ENCODE peak calls at places on chromosomes 12 and 14, in ten cellular contexts. H, S, T, U, V, Z, R, E, C and B are unnamed samples. For H3K4me1, the result is how much of the 10 kb centered on the place peaks cover.

GRCh38 chr12:111304642-111305071 is 64.2 kb downstream of the PHETA1 start:
- DNase-seq in C (no peak), T (peak), Z (peak), E (peak), R (no peak), H (peak), V (no peak), S (no peak), U (peak), B (no peak)

GRCh38 chr12:25365340-25365730 is 114.6 kb upstream of the KRAS start:
- DNase-seq in T (no peak), R (no peak), Z (no peak), E (no peak), S (no peak), C (no peak), V (no peak), U (no peak), H (no peak), B (no peak)

GRCh38 chr12:58069268-58069967 is 128.1 kb downstream of the ATP23 start:
- DNase-seq in R (no peak), T (peak), U (no peak), V (no peak), H (no peak), C (no peak), S (no peak), E (no peak), Z (no peak), B (no peak)

GRCh38 chr12:124543052-124543590 is 24.3 kb downstream of the NCOR2 start:
- DNase-seq in C (no peak), H (no peak), V (no peak), S (no peak), R (peak), U (no peak), Z (peak), T (no peak), E (peak), B (peak)

GRCh38 chr12:71135812-71136176 is 22.0 kb downstream of the TSPAN8 start:
- DNase-seq in S (no peak), U (no peak), C (no peak), T (no peak), H (peak), Z (no peak), R (no peak), V (no peak), E (no peak), B (no peak)

GRCh38 chr14:92958373-92959188 is 35.6 kb downstream of the CHGA start:
- DNase-seq in Z (peak), H (no peak), R (no peak), V (no peak), U (no peak), E (no peak), C (no peak), T (no peak), S (no peak), B (no peak)

GRCh38 chr14:33280646-33281045 is 342.0 kb downstream of the NPAS3 start:
- DNase-seq in U (no peak), C (no peak), Z (no peak), E (no peak), S (no peak), H (no peak), T (peak), V (peak), R (no peak), B (no peak)

GRCh38 chr14:20345366-20345765 is 1.9 kb downstream of the PARP2 start:
- DNase-seq in C (no peak), V (no peak), H (no peak), U (no peak), S (no peak), Z (no peak), E (no peak), T (no peak), R (no peak), B (no peak)

GRCh38 chr12:65098364-65098763 is 22.7 kb downstream of the WIF1 start:
- DNase-seq in H (no peak), C (no peak), Z (no peak), U (no peak), R (no peak), S (no peak), V (no peak), E (no peak), T (no peak), B (no peak)

GRCh38 chr12:22083167-22083566 is 37.1 kb downstream of the CMAS start:
- DNase-seq in H (no peak), V (no peak), Z (peak), T (peak), S (no peak), U (no peak), C (no peak), E (no peak), R (peak), B (no peak)

GRCh38 chr12:94650143-94651056 is at the start of gene TMCC3:
- DNase-seq in V (peak), Z (peak), R (peak), C (peak), E (peak), S (peak), U (no peak), T (peak), H (peak), B (peak)

GRCh38 chr14:23392613-23393012 is 15.5 kb downstream of the MYH6 start:
- DNase-seq in S (no peak), R (no peak), C (peak), H (no peak), Z (no peak), E (peak), U (no peak), V (no peak), T (no peak), B (no peak)

GRCh38 chr14:56099081-56099797 is 19.0 kb upstream of the PELI2 start:
- DNase-seq in V (no peak), S (no peak), Z (no peak), E (peak), R (no peak), U (no peak), T (no peak), C (no peak), H (peak), B (no peak)

GRCh38 chr14:79009286-79009685 is 839.1 kb downstream of the NRXN3 start:
- DNase-seq in S (no peak), Z (no peak), T (no peak), U (no peak), E (no peak), V (no peak), R (no peak), C (no peak), H (no peak), B (no peak)

GRCh38 chr14:32004300-32004699 is 72.8 kb upstream of the ARHGAP5 start:
- DNase-seq in S (no peak), R (no peak), H (no peak), T (peak), E (no peak), Z (peak), C (no peak), U (no peak), V (no peak), B (no peak)

GRCh38 chr12:2335517-2335916 is 282.7 kb downstream of the CACNA1C start:
- DNase-seq in U (no peak), V (no peak), R (no peak), S (no peak), C (no peak), H (no peak), Z (no peak), T (no peak), E (no peak), B (no peak)

GRCh38 chr14:41549821-41550597 is 56.7 kb upstream of the LRFN5 start:
- DNase-seq in S (no peak), E (no peak), U (no peak), C (no peak), Z (no peak), T (peak), H (no peak), R (no peak), V (no peak), B (no peak)

GRCh38 chr14:99728981-99729451 is 44.9 kb downstream of the CYP46A1 start:
- DNase-seq in H (peak), C (no peak), T (no peak), U (no peak), E (no peak), S (no peak), V (peak), R (no peak), Z (peak), B (no peak)

GRCh38 chr12:67151891-67152290 is 117.3 kb upstream of the CAND1 start:
- DNase-seq in C (no peak), V (no peak), T (peak), Z (no peak), R (no peak), U (no peak), H (no peak), E (no peak), S (no peak), B (no peak)

GRCh38 chr12:124492879-124493808 is 74.3 kb downstream of the NCOR2 start:
- DNase-seq in S (no peak), E (no peak), H (no peak), C (no peak), R (no peak), V (no peak), T (no peak), U (no peak), Z (no peak), B (no peak)

GRCh38 chr14:24279301-24280186 is 8.1 kb upstream of the RABGGTA start:
- DNase-seq in R (peak), E (no peak), S (peak), U (no peak), H (no peak), V (no peak), Z (peak), T (no peak), C (peak), B (peak)

GRCh38 chr12:101051901-101052550 is 158.0 kb downstream of the SLC5A8 start:
- DNase-seq in V (peak), T (peak), H (no peak), E (no peak), R (no peak), C (no peak), U (no peak), Z (peak), S (no peak), B (no peak)

GRCh38 chr12:1533205-1533601 is 61.2 kb downstream of the FBXL14 start:
- DNase-seq in C (no peak), E (no peak), Z (peak), T (no peak), R (peak), U (no peak), S (no peak), H (no peak), V (no peak), B (no peak)

GRCh38 chr12:108722463-108722862 is 8.9 kb downstream of the CORO1C start:
- DNase-seq in C (no peak), R (no peak), V (no peak), H (no peak), Z (no peak), T (no peak), E (no peak), U (no peak), S (no peak), B (no peak)

GRCh38 chr12:115354476-115354890 is 670.5 kb upstream of the TBX3 start:
- DNase-seq in C (no peak), E (no peak), H (no peak), S (no peak), R (no peak), T (peak), Z (no peak), U (no peak), V (no peak), B (no peak)

GRCh38 chr14:77654001-77654431 is 37.6 kb upstream of the SPTLC2 start:
- DNase-seq in R (no peak), E (no peak), U (no peak), C (no peak), V (no peak), S (no peak), Z (no peak), T (no peak), H (peak), B (no peak)

GRCh38 chr12:41743835-41744234 is 400.8 kb downstream of the GXYLT1 start:
- DNase-seq in T (no peak), S (no peak), R (no peak), Z (no peak), H (no peak), E (no peak), U (no peak), C (no peak), V (no peak), B (no peak)

GRCh38 chr14:71497645-71498086 is 434.6 kb upstream of the RGS6 start:
- DNase-seq in C (no peak), E (no peak), U (no peak), S (no peak), V (no peak), T (peak), R (no peak), H (no peak), Z (no peak), B (no peak)
- H3K4me1 ChIP-seq in C (under half), E (under half), U (under half), S (under half), V (under half), T (under half), R (under half), H (under half), Z (under half), B (under half)

DNA sequence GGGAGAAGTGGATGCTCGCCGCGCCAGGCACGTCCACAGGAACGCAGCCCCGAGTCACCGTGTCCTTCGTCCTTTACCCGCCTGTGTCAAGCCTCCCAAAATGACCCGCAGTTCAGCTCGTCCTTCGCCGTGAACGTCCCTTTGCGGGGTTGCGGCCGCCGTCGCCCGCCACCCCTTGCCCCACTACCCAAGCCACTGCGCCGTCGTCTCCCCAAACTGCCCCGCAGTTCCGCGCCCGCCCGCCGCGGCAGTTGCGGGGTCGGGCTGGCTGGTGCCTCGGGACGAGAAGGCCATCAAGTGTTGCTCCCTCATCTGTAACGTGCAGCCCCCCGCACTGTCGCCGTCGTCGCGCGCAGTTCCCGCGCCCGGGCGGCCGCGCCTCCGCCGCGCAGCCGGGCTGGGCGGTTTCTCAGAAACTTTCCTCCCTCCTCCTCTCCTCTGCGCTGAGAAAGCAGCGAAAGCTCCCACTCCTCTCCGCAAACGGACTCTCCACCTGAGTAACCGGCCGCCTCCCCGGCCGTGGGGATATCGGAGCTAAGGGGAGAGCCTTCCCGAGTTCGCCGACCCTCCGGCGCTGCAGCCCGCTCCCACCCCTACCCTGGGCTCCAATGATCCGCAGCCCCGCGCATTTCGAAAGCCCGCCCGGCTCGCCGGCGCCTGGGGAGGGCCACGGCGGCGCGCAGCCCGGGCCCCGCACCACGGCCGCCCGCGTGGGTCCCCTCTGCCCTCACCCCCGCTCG is 6.7 kb downstream of the CDKN1B start:
- DNase-seq in T (peak), V (peak), H (peak), R (peak), C (peak), U (peak), S (peak), E (no peak), Z (peak), B (peak)
- H3K4me1 ChIP-seq in T (under half), V (under half), H (under half), R (under half), C (half or more), U (under half), S (under half), E (under half), Z (under half), B (under half)

DNA sequence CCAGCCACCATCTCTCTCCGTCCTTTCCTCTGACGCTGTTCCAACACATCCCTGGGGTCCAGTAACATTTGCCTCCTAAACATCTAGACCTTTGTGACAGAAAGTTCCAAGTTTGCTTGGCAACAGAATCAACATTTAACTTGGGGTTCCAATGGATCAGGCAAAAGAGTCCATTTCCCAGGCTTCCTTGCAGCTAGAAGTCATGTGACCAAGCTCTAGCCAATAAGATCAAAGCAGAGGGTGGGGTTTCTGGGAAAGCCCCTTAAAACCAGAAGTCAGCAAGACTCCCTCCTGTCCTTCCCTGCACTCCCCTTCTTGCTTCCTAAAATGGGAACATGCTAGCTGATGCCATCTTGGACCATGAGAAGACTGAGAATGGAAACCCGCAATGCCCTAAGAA is 14.7 kb downstream of the FOXN3 start:
- DNase-seq in V (no peak), E (no peak), U (no peak), Z (no peak), H (no peak), S (no peak), R (no peak), T (no peak), C (peak), B (no peak)
- H3K4me1 ChIP-seq in V (under half), E (under half), U (under half), Z (under half), H (under half), S (under half), R (under half), T (under half), C (under half), B (under half)

DNA sequence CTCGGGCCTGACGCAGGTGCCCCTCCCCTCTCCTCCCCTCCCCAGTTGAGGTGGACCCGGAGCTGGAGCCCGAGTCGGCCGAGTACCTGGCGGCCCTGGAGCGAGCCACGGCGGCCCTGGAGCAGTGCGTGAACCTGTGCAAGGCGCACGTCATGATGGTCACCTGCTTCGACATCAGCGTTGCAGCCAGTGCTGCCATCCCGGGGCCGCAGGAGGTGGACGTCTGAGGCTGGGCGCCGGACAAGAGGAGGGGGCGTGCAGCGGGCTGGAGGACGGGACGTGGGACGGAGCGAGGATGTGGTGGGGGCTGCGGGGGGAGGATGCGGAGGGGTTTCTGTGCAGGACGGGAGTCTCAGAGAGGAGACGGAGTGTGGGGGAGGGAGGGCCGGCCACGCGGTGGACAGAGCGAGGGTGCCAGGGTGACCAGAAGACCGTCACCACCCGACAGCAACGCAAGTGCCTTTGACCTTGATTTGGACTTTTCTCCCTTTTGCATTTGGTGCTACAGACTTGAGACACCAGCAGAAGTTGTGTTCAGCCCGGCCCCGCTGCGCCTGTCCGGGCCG is 41.3 kb downstream of the KIF26A start:
- DNase-seq in T (no peak), H (no peak), C (no peak), E (no peak), U (no peak), S (no peak), Z (no peak), V (no peak), R (no peak), B (no peak)
- H3K4me1 ChIP-seq in T (under half), H (under half), C (under half), E (under half), U (under half), S (under half), Z (under half), V (under half), R (under half), B (under half)

GRCh38 chr12:120235369-120236123 is 30.0 kb downstream of the PXN start:
- DNase-seq in C (peak), U (no peak), E (peak), Z (peak), H (peak), V (no peak), S (no peak), T (no peak), R (no peak), B (no peak)
- H3K4me1 ChIP-seq in C (half or more), U (half or more), E (under half), Z (half or more), H (under half), V (half or more), S (under half), T (half or more), R (half or more), B (under half)

GRCh38 chr12:123046431-123046830 is 66.0 kb downstream of the ARL6IP4 start:
- DNase-seq in S (no peak), H (no peak), V (no peak), C (no peak), R (no peak), E (no peak), U (no peak), Z (no peak), T (no peak), B (no peak)
- H3K4me1 ChIP-seq in S (under half), H (under half), V (under half), C (half or more), R (under half), E (under half), U (under half), Z (under half), T (under half), B (under half)

DNA sequence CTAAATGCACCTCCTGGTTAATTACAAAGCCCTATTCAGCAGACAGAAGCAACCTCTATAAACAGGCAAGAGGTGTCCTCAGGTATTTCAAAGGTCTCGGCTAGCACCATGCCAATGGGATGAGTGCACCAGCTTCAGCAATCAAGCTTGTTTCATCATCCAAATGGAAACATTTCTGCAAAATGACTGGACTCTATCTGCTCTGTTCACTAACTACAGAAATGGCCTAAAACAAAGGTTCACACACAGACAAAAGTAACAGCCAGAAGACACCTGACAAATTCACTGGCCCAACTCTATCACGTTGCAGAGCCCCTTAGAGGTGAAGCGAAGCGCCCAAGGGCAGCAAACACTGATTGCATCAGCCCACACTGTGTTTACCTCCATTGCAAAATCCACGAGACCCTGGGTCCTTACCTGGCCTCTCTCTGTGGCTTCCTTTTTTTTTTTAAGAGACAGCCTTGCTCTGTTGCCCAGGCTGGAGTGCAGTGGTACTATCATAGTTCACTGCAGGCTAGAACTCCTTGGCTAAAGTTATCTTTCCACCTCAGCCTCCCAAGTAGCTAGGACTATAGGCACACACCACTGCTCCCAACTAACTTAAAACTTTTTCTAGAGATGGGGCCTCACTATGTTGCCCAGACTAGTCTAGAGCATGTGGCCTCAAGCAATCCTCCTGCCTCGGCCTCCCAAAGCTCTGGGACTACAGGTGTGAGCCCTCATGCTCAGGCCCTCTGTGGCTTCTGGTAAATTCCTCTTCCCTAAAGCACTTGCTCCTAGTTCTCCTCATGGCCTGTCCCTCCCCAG is 8.5 kb upstream of the SYNE3 start:
- DNase-seq in R (no peak), H (no peak), U (no peak), S (peak), V (no peak), E (peak), T (no peak), Z (no peak), C (no peak), B (no peak)
- H3K4me1 ChIP-seq in R (half or more), H (under half), U (half or more), S (under half), V (under half), E (under half), T (under half), Z (half or more), C (under half), B (under half)